ENCODE peak calls at places on chromosomes 11 and 22, in four cellular contexts. N is K562, F is GM12878, O is HepG2. A is an unnamed sample.

GRCh38 chr11:57303280-57303989 is 21.3 kb downstream of the TNKS1BP1 start:
- DNase-seq in N (no peak), F (no peak), O (no peak), A (no peak)

GRCh38 chr11:2954263-2954662 is 25.0 kb upstream of the PHLDA2 start:
- DNase-seq in N (no peak), F (no peak), O (no peak), A (no peak)

GRCh38 chr11:14584595-14584994 is 59.0 kb upstream of the PDE3B start:
- DNase-seq in N (no peak), F (no peak), O (peak; percentile 88), A (no peak)

GRCh38 chr11:90809581-90809980 is 586.7 kb upstream of the CHORDC1 start:
- DNase-seq in N (no peak), F (no peak), O (no peak), A (no peak)

GRCh38 chr11:44805596-44805995 is 78.8 kb downstream of the TSPAN18 start:
- DNase-seq in N (no peak), F (no peak), O (no peak), A (no peak)

GRCh38 chr11:26276798-26277424 is 55.0 kb upstream of the ANO3 start:
- DNase-seq in N (peak; percentile 57), F (no peak), O (peak; percentile 38), A (peak; percentile 52)

GRCh38 chr11:47469411-47470179 is 20.7 kb upstream of the RAPSN start:
- DNase-seq in N (no peak), F (no peak), O (no peak), A (no peak)

GRCh38 chr22:21734540-21735197 is 925 bp downstream of the YPEL1 start:
- DNase-seq in N (no peak), F (no peak), O (no peak), A (no peak)

GRCh38 chr11:13316528-13316961 is 39.0 kb downstream of the BMAL1 start:
- DNase-seq in N (no peak), F (no peak), O (no peak), A (no peak)

GRCh38 chr11:18203723-18204122 is 31.1 kb downstream of the MRGPRX4 start:
- DNase-seq in N (peak; percentile 33), F (no peak), O (peak; percentile 31), A (peak; percentile 69)

GRCh38 chr11:93537022-93537421 is 6.2 kb downstream of the SMCO4 start:
- DNase-seq in N (no peak), F (no peak), O (no peak), A (no peak)

GRCh38 chr11:60485987-60486386 is 6.6 kb upstream of the MS4A12 start:
- DNase-seq in N (peak; percentile 64), F (peak; percentile 86), O (peak; percentile 54), A (peak; percentile 39)

GRCh38 chr11:19073454-19074415 is 13.2 kb upstream of the MRGPRX2 start:
- DNase-seq in N (no peak), F (no peak), O (no peak), A (no peak)

GRCh38 chr11:1953489-1954284 is 6.6 kb downstream of the MRPL23 start:
- DNase-seq in N (no peak), F (no peak), O (no peak), A (no peak)

GRCh38 chr11:128116447-128117240 is 470.7 kb downstream of the ETS1 start:
- DNase-seq in N (no peak), F (no peak), O (no peak), A (no peak)

GRCh38 chr22:23815781-23816551 is 22.8 kb downstream of the DERL3 start:
- DNase-seq in N (no peak), F (no peak), O (no peak), A (no peak)

GRCh38 chr22:41411021-41411851 is 29.5 kb downstream of the TEF start:
- DNase-seq in N (no peak), F (no peak), O (no peak), A (no peak)

DNA sequence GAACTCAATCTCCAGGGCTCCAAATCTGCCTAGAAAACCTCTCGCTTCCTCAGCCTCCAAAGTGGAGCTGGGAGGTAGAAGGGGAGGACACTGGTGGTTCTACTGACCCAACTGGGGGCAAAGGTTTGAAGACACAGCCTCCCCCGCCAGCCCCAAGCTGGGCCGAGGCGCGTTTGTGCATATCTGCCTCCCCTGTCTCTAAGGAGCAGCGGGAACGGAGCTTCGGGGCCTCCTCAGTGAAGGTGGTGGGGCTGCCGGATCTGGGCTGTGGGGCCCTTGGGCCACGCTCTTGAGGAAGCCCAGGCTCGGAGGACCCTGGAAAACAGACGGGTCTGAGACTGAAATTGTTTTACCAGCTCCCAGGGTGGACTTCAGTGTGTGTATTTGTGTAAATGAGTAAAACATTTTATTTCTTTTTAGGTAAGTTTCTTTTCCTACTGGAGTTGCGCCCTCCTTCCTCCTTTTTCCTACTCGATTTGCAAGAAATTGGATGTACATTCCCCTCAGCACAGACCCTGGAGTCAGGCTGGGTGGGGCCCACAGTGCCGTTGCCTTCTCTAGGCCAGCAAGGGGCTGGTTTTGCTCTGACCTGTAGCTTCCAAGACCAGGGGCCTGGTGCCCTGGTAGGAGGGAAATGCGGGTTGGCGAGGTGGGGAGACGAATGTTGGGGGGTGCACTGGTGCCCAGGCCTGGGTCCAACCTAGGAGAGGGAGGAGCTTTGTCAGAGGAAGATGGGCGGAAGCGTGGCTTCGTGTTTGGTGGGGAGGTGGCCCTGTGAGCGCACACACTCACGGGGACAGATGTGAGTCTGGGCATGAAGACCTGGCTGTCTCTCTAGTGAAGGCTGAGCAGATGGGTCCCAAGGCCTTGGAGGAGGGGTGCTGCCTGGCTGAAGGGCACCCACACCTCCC is 50.6 kb downstream of the ST14 start:
- DNase-seq in N (no peak), F (no peak), O (no peak), A (no peak)
- TF ChIP-seq FOXK2 in N (no peak), F (no peak), O (no peak), A (no peak)

DNA sequence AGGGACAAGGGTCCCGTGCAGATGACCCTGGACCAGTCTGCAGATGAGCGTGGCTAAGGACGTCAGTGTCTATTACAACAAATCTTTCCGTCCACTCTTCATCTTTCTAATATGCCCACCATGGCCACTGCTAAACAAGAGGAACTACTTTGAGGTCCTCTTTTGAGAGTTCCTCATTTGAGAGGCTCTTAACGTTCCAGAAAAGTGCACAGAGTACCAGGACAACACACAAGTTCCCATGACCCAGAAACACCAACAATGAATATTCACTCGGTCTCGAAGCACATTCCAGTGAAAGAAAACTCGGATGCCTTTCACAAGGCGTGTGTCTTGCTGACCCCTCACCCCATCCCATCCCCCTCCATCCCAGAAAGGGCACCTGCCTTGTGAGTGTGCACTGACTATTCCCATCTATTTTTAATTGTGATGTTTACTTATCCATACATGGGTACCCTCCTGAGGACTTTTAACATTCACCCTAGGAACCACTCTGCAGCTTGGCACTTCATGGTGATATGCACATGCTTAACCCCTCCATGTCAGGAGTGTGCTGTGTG is 157.0 kb downstream of the SHANK2 start:
- DNase-seq in N (no peak), F (no peak), O (no peak), A (no peak)
- TF ChIP-seq SP1 in N (no peak), F (no peak), O (no peak), A (no peak)

GRCh38 chr22:39279170-39279850 is 34.5 kb upstream of the PDGFB start:
- DNase-seq in N (no peak), F (no peak), O (no peak), A (no peak)

GRCh38 chr22:39276461-39277134 is 31.8 kb upstream of the PDGFB start:
- DNase-seq in N (no peak), F (no peak), O (no peak), A (no peak)

GRCh38 chr22:39275814-39276443 is 31.1 kb upstream of the PDGFB start:
- DNase-seq in N (no peak), F (no peak), O (no peak), A (no peak)

GRCh38 chr22:39278040-39278439 is 33.3 kb upstream of the PDGFB start:
- DNase-seq in N (no peak), F (no peak), O (no peak), A (no peak)

GRCh38 chr22:39277135-39277607 is 32.4 kb upstream of the PDGFB start:
- DNase-seq in N (no peak), F (no peak), O (no peak), A (no peak)
- TF ChIP-seq FOXK2 in N (no peak), F (no peak), O (no peak), A (no peak)

DNA sequence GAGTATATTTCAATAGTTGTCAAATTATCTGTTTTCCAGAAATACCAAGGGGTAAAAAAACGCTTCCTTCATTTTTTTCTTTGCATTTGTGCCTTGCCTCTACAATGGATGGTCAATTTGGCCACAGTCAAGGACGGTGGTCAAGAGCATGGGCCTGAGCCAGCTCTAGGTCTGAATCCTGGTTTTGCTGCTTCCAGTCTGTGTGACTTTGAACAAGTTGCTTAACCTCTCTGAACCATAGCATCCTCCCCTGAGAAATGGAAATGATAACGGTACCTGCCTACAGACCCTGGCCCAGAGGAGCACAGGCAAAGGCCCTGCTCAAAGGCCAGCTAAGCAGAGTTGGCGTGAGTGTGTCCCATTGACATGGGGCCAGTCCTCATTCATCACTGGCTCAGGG is 3.1 kb downstream of the PNPLA5 start:
- DNase-seq in N (no peak), F (no peak), O (no peak), A (no peak)
- TF ChIP-seq SP1 in N (no peak), F (no peak), O (no peak), A (no peak)

GRCh38 chr11:114133548-114134329 is 74.2 kb downstream of the ZBTB16 start:
- DNase-seq in N (no peak), F (no peak), O (no peak), A (no peak)
- TF ChIP-seq FOXK2 in N (no peak), F (no peak), O (no peak), A (no peak)

DNA sequence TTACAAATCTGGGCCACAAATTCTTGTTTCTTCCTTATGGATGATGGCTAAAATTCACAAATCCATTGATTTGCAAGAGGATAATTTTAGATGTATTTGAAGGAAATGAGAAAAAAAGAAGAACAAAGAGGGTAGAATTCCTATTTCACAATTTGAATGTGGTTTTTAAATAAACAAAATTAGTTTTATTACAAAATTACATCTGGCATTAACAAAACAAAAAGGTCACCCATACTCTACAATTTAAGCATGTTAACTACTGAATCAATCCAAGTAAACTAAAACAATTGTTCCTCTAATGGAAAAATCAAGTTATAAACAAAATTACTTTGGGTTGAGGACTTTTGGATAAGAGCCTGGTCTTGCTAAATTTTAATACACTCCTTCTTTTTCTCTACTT is 242.0 kb downstream of the METTL15 start:
- DNase-seq in N (no peak), F (no peak), O (no peak), A (no peak)
- TF ChIP-seq SP1 in N (no peak), F (no peak), O (no peak), A (no peak)

GRCh38 chr22:37970864-37971263 is 13.5 kb downstream of the SOX10 start:
- DNase-seq in N (no peak), F (no peak), O (no peak), A (no peak)

GRCh38 chr22:37968452-37969251 is 15.2 kb downstream of the POLR2F start:
- DNase-seq in N (no peak), F (no peak), O (peak; percentile 85), A (no peak)

GRCh38 chr22:37971475-37972434 is 12.6 kb downstream of the SOX10 start:
- DNase-seq in N (no peak), F (no peak), O (no peak), A (no peak)

GRCh38 chr22:37973271-37974170 is 10.8 kb downstream of the SOX10 start:
- DNase-seq in N (no peak), F (no peak), O (no peak), A (no peak)

DNA sequence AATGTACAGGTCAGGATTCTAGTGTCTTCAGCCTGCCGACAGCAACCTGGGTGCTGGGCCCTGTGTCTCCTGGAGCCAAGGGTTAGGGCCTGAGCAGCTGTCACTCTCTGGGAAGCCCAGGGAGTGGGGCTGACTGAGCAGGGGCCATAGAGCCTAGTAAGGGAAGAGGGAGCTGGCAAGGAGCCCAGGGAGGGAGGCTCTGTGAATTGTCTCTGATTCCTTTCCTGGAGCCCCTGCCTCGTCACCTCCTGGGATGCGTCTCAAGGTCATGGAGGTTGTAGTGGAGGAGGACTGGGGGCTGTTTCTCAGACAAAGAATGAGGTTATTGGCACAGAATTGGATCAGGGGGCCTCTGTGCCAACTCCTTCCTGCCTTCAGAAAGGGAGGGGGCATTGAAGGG is 11.8 kb downstream of the SOX10 start:
- DNase-seq in N (no peak), F (no peak), O (no peak), A (no peak)
- TF ChIP-seq FOXK2 in N (no peak), F (no peak), O (no peak), A (no peak)